ENCODE peak calls at places on chromosomes 2 and 18, in four cellular contexts. W is WTC11, G is SK-N-SH, B is K562. P is an unnamed sample.

GRCh38 chr2:60948926-60949579 is 67.7 kb downstream of the REL start:
- DNase-seq in W (no peak), G (no peak), B (no peak), P (no peak)

GRCh38 chr2:217611056-217611455 is 391.7 kb downstream of the TNS1 start:
- DNase-seq in W (no peak), G (no peak), B (no peak), P (no peak)

GRCh38 chr2:6073260-6074141 is 381.3 kb downstream of the SOX11 start:
- DNase-seq in W (no peak), G (peak), B (no peak), P (no peak)

GRCh38 chr2:16012626-16013501 is 72.5 kb downstream of the MYCN start:
- DNase-seq in W (peak), G (no peak), B (no peak), P (no peak)

GRCh38 chr2:137467246-137467862 is 496.9 kb upstream of the HNMT start:
- DNase-seq in W (peak), G (peak), B (peak), P (peak)

GRCh38 chr2:134199123-134199522 is 54.7 kb upstream of the MGAT5 start:
- DNase-seq in W (no peak), G (no peak), B (no peak), P (no peak)

GRCh38 chr2:168336786-168337388 is 89.5 kb upstream of the STK39 start:
- DNase-seq in W (peak), G (no peak), B (peak), P (no peak)

GRCh38 chr2:74444498-74445318 is 3.0 kb upstream of the RTKN start:
- DNase-seq in W (no peak), G (peak), B (no peak), P (no peak)

GRCh38 chr2:101087638-101088037 is 63.5 kb downstream of the TBC1D8 start:
- DNase-seq in W (no peak), G (no peak), B (no peak), P (no peak)

GRCh38 chr18:61635901-61636528 is 256.8 kb downstream of the RNF152 start:
- DNase-seq in W (peak), G (peak), B (peak), P (no peak)

GRCh38 chr2:167681234-167681633 is 566.2 kb downstream of the STK39 start:
- DNase-seq in W (no peak), G (peak), B (no peak), P (no peak)

GRCh38 chr18:904135-905090 is at the start of gene ADCYAP1:
- DNase-seq in W (peak), G (peak), B (no peak), P (no peak)

GRCh38 chr2:174577967-174578589 is 19.5 kb downstream of the WIPF1 start:
- DNase-seq in W (no peak), G (peak), B (no peak), P (no peak)

GRCh38 chr2:54081574-54081973 is 33.8 kb upstream of the ACYP2 start:
- DNase-seq in W (no peak), G (no peak), B (peak), P (peak)

GRCh38 chr2:99635710-99636431 is 146.1 kb upstream of the REV1 start:
- DNase-seq in W (no peak), G (no peak), B (no peak), P (no peak)

GRCh38 chr2:182047544-182047943 is 61.9 kb downstream of the PPP1R1C start:
- DNase-seq in W (no peak), G (no peak), B (no peak), P (no peak)

GRCh38 chr2:185970148-185970852 is 231.7 kb downstream of the FSIP2 start:
- DNase-seq in W (no peak), G (no peak), B (no peak), P (no peak)

GRCh38 chr2:218282173-218282991 is 9.9 kb downstream of the TMBIM1 start:
- DNase-seq in W (no peak), G (peak), B (no peak), P (no peak)

GRCh38 chr2:146677280-146677679 is 1167.5 kb upstream of the ACVR2A start:
- DNase-seq in W (peak), G (no peak), B (peak), P (no peak)

GRCh38 chr2:45741451-45741850 is 90.0 kb downstream of the PRKCE start:
- DNase-seq in W (no peak), G (no peak), B (no peak), P (no peak)

GRCh38 chr2:172556284-172557033 is 569 bp downstream of the PDK1 start:
- DNase-seq in W (peak), G (no peak), B (peak), P (peak)

GRCh38 chr2:8306530-8307351 is 375.1 kb upstream of the ID2 start:
- DNase-seq in W (no peak), G (no peak), B (no peak), P (no peak)

GRCh38 chr2:112915300-112916144 is 4.6 kb downstream of the IL37 start:
- DNase-seq in W (no peak), G (no peak), B (no peak), P (no peak)

GRCh38 chr2:165827219-165827920 is 33.3 kb upstream of the GALNT3 start:
- DNase-seq in W (no peak), G (no peak), B (no peak), P (no peak)

GRCh38 chr2:165827921-165828276 is 33.9 kb upstream of the GALNT3 start:
- DNase-seq in W (no peak), G (no peak), B (no peak), P (no peak)

GRCh38 chr2:165820296-165820695 is 26.2 kb upstream of the GALNT3 start:
- DNase-seq in W (no peak), G (no peak), B (no peak), P (no peak)

GRCh38 chr2:165825041-165825440 is 31.0 kb upstream of the GALNT3 start:
- DNase-seq in W (no peak), G (no peak), B (no peak), P (no peak)
- TF ChIP-seq USF1 in W (no peak), G (no peak), B (no peak), P (no peak)

DNA sequence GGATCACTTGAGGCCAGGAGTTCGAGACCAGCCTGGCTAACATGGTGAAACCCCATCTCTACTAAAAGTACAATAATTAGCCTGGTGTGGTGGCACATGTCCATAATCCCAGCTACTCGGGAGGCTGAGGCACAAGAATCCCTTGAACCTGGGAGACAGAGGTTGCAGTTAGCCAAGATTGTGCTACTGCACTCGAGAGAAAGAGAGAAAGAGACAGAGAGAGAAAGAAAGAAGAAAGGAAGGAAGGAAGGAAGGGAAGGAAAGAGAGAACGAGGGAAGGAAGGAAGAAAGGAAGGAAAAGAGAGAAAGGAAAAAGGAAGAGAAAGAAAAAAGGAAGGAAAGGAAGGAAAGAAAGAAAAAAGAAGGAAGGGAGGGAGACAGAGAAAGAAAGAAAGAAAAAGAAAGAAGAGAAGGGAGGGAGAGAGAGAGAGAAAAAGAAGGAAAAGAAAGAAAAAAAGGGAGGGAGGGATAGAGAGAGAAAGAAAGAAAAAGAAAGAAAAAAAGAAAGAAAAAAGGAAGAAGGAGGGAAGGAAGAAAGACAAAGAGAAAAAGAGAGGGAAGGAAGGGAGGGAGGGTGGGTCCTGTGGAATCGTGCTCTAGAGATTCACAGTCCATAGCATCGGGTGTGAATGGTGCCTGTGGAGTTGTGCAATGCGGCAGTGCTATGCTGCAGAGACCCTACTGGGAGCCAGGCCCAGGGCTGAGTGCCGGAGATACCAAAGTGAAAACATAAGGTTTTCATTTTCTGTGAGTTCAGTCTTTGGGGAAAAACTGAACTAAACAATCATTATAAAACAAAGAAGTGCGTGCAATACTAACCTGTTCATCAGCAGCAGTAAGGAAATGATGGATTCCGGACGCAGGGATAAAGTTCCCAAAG is 4.6 kb upstream of the SDC1 start:
- DNase-seq in W (no peak), G (peak), B (peak), P (no peak)
- TF ChIP-seq USF1 in W (no peak), G (no peak), B (no peak), P (no peak)

DNA sequence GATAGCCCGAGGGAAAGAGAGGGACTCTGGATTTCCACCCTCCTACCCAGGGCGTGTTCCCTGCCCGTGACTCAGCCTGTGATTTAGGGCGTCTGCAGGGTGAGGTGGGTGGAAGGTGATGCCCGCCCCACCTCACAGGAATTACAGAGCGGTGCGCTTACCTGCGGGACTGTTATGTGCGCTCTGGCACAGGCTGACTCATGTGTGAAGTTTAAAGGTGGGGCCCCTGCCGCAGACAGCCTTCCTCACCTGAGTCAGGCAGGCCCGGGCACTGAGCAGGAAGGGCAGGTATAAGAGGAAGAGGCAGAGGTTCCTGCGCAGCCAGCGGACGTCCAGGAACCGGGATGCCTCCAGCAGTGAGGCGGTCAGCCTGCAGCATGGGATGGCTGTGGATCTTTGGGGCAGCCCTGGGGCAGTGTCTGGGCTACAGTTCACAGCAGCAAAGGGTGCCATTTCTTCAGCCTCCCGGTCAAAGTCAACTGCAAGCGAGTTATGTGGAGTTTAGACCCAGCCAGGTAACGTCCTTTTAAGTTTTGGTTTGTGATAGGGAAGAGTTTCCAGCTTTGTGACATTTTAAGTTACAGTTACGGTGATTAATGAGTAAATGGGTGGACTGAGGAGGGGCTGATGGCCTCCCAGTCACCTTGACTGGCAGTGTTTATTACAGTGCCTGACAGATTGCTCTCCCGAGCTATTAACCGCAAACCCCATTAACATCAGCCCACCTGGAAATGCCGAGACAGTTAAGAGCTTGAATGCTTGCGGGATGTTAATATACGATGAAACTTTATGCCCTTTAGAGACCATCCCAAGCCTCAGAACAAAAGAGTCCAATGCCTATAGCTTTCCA is 141.6 kb upstream of the TTC39C start:
- DNase-seq in W (no peak), G (no peak), B (no peak), P (no peak)
- TF ChIP-seq USF1 in W (no peak), G (no peak), B (no peak), P (no peak)

GRCh38 chr18:51194604-51195003 is 2.9 kb downstream of the MEX3C start:
- DNase-seq in W (no peak), G (no peak), B (no peak), P (no peak)
- TF ChIP-seq USF1 in W (no peak), G (no peak), B (no peak), P (no peak)

DNA sequence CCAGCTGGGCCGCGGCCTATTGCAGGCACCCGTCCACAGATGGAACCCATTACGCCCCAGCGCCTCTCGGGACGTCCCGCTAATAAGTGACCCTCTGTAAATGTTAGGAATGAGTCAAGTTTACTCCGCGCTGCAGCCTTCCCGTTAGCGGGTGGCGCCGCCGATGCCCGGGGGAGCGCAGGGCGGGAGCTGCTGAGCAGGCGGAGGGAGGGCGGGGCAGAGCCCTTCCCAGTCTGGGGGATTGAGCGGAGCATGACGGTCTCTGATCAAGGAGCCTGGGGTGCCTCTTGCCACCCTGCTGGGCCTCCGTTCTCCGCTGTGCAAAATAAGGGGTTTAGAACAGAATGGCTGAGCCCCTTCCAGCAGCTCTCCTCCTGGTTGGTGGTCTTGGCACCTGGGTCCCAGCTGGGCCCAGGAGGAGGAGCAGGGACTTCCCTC is 10.5 kb downstream of the CROCC2 start:
- DNase-seq in W (peak), G (peak), B (no peak), P (no peak)
- TF ChIP-seq USF1 in W (no peak), G (no peak), B (no peak), P (no peak)

P was measured in GM12878.